ENCODE peak calls at places on chromosomes 11 and 22, in eight cellular contexts. G is stimulated activated CD4-positive, alpha-beta T cell treated with anti-CD3 and anti-CD28 coated beads, Interleukin-2, amount 100 ng/mL, for 48 hours; K is NCI-H524; R is dorsolateral prefrontal cortex; P is left ventricle myocardium superior; A is sciatic nerve; T is MM.1S; J is NCI-H1694. C is an unnamed sample.

GRCh38 chr11:18329196-18329870 is 7.0 kb downstream of the GTF2H1 start:
- DNase-seq in G (no peak), K (no peak), R (no peak), P (no peak), A (no peak), T (no peak), J (no peak), C (no peak)

GRCh38 chr11:75214843-75215242 is 25.7 kb upstream of the TPBGL start:
- DNase-seq in G (no peak), K (no peak), R (no peak), P (no peak), A (no peak), T (no peak), J (no peak), C (no peak)

GRCh38 chr11:3223932-3224729 is 5.5 kb upstream of the MRGPRG start:
- DNase-seq in G (no peak), K (no peak), R (no peak), P (no peak), A (no peak), T (no peak), J (no peak), C (no peak)

GRCh38 chr11:13486926-13487660 is 8.7 kb downstream of the PTH start:
- DNase-seq in G (peak; percentile 62), K (peak; percentile 16), R (no peak), P (peak; percentile 74), A (peak; percentile 60), T (no peak), J (no peak), C (peak; percentile 86)

GRCh38 chr22:22702159-22702873 is 57.9 kb downstream of the GGTLC2 start:
- DNase-seq in G (no peak), K (no peak), R (no peak), P (no peak), A (peak; percentile 34), T (peak; percentile 39), J (no peak), C (no peak)

GRCh38 chr11:1906146-1906545 is 13.4 kb upstream of the TNNT3 start:
- DNase-seq in G (no peak), K (no peak), R (no peak), P (no peak), A (no peak), T (no peak), J (no peak), C (no peak)

GRCh38 chr11:88292156-88292844 is 45.2 kb downstream of the CTSC start:
- DNase-seq in G (no peak), K (no peak), R (no peak), P (no peak), A (no peak), T (no peak), J (peak; percentile 23), C (no peak)

GRCh38 chr22:21624120-21624879 is 5.5 kb downstream of the YDJC start:
- DNase-seq in G (peak; percentile 55), K (no peak), R (no peak), P (peak; percentile 58), A (no peak), T (peak; percentile 19), J (peak; percentile 38), C (no peak)

GRCh38 chr11:30488304-30488998 is 97.7 kb downstream of the MPPED2 start:
- DNase-seq in G (no peak), K (peak; percentile 5), R (no peak), P (no peak), A (no peak), T (no peak), J (no peak), C (no peak)

GRCh38 chr11:19728436-19728835 is 15.8 kb downstream of the NAV2 start:
- DNase-seq in G (no peak), K (no peak), R (no peak), P (no peak), A (no peak), T (no peak), J (no peak), C (no peak)

GRCh38 chr11:218815-219593 is 11.5 kb downstream of the RIC8A start:
- DNase-seq in G (no peak), K (no peak), R (peak; percentile 14), P (no peak), A (no peak), T (no peak), J (no peak), C (no peak)

C was measured in upper lobe of right lung.